ENCODE peak calls at places on chromosomes 16 and 17, in six cellular contexts. X, R, C, K, P and T are unnamed samples.

GRCh38 chr16:85465328-85466307 is 147.5 kb upstream of the GSE1 start:
- DNase-seq in R (no peak), P (no peak), C (peak), K (peak), X (peak), T (no peak)

GRCh38 chr16:66408181-66409048 is 18.7 kb upstream of the BEAN1 start:
- DNase-seq in P (no peak), R (peak), X (no peak), K (peak), C (peak), T (peak)

GRCh38 chr17:80474933-80475915 is 1.2 kb downstream of the NPTX1 start:
- DNase-seq in P (no peak), C (no peak), X (no peak), K (no peak), R (no peak), T (no peak)

GRCh38 chr16:89115216-89115949 is 21.7 kb downstream of the ACSF3 start:
- DNase-seq in P (no peak), C (peak), R (peak), X (no peak), K (peak), T (no peak)

GRCh38 chr17:58308173-58308984 is 20.2 kb downstream of the TSPOAP1 start:
- DNase-seq in P (no peak), C (no peak), K (no peak), X (no peak), R (no peak), T (peak)

GRCh38 chr17:58335061-58335731 is 6.6 kb upstream of the TSPOAP1 start:
- DNase-seq in X (no peak), R (peak), K (peak), C (no peak), P (no peak), T (no peak)

GRCh38 chr16:66116163-66116792 is 250.2 kb upstream of the CDH5 start:
- DNase-seq in X (no peak), P (no peak), C (peak), K (no peak), R (no peak), T (no peak)

GRCh38 chr16:86046901-86047300 is 147.9 kb downstream of the IRF8 start:
- DNase-seq in C (no peak), R (peak), X (no peak), P (no peak), K (no peak), T (no peak)

GRCh38 chr16:89581045-89581695 is 5.6 kb downstream of the CPNE7 start:
- DNase-seq in P (no peak), C (peak), R (no peak), K (peak), X (no peak), T (no peak)

GRCh38 chr17:49229805-49230600 is 584 bp downstream of the PHOSPHO1 start:
- DNase-seq in K (no peak), X (no peak), R (no peak), P (no peak), C (no peak), T (peak)

GRCh38 chr17:83189013-83189672 is 109.7 kb downstream of the METRNL start:
- DNase-seq in R (no peak), K (no peak), C (no peak), P (no peak), X (no peak), T (no peak)

GRCh38 chr16:54779549-54779948 is 151.1 kb upstream of the IRX5 start:
- DNase-seq in X (no peak), P (no peak), K (no peak), R (no peak), C (no peak), T (no peak)

GRCh38 chr16:15952265-15952711 is 2.9 kb downstream of the ABCC1 start:
- DNase-seq in P (no peak), C (no peak), R (peak), K (peak), X (no peak), T (no peak)

DNA sequence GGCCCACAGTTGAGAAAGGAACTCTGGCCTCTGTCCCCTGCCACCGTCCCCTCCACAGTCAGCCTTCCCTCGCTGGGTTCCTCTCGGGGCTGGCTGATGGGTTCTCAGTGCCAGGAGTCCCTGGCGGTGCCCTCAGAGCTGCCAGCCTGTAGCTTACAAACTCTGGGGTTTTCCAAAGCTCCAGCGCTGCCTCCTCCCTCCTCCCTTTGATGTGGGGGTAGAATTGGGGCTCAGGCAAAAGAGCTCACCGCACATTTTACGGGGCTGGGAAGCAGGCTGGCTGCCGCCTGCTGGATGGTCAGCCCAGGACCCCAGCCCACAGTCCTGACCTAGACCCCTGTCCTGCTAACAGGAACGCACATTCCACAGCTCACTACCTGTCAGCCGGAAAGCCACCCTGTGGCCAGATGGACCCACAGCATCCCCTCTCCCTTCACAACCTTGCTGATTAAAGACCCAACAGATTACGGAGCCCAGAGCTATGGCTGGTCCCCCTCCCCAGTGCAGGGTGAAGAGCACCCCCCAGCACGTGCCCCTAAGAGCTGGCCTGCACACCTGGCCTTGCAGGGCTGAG is 6.0 kb downstream of the VASN start:
- DNase-seq in C (no peak), R (no peak), P (no peak), K (no peak), X (no peak), T (peak)
- H3K4me3 ChIP-seq in C (no peak), R (no peak), P (no peak), K (no peak), X (no peak), T (no peak)

GRCh38 chr17:64092111-64092510 is 37.8 kb downstream of the ERN1 start:
- DNase-seq in K (no peak), P (no peak), C (no peak), R (no peak), X (no peak), T (no peak)

GRCh38 chr17:64091116-64091515 is 38.8 kb downstream of the ERN1 start:
- DNase-seq in R (no peak), K (no peak), X (no peak), C (peak), P (no peak), T (no peak)

GRCh38 chr17:64091571-64091970 is 38.4 kb downstream of the ERN1 start:
- DNase-seq in C (no peak), R (no peak), P (no peak), X (no peak), K (no peak), T (no peak)

GRCh38 chr17:64094412-64094811 is 35.5 kb downstream of the ERN1 start:
- DNase-seq in R (no peak), C (no peak), P (no peak), X (no peak), K (no peak), T (no peak)

GRCh38 chr17:64092952-64093451 is 36.9 kb downstream of the ERN1 start:
- DNase-seq in C (no peak), R (no peak), P (no peak), X (peak), K (no peak), T (no peak)
- H3K4me3 ChIP-seq in C (no peak), R (no peak), P (no peak), X (no peak), K (no peak), T (no peak)

DNA sequence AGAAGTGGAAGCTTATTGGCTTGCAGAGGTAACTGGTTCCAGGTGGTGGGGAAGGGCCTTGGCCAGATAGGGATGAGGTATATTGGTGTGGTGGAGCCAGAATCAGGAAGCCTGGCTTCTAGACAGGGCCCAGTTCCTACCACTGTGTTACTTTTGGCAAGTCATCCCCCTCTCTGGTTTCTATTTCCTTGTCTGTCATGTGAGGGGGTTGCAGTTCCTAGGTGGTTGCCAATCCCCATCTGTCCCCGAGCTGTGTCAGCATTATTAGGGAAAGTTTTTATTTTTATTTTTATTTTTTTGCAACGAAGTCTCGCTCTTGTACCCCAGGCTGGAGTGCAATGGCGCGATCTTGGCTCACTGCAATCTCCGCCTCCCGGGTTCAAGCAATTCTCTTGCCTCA is 3.0 kb downstream of the SMCR8 start:
- DNase-seq in X (no peak), C (no peak), K (no peak), R (no peak), P (no peak), T (no peak)
- H3K4me3 ChIP-seq in X (no peak), C (no peak), K (no peak), R (peak), P (no peak), T (no peak)

GRCh38 chr16:14608111-14608566 is 21.9 kb downstream of the PARN start:
- DNase-seq in K (no peak), R (no peak), X (no peak), C (no peak), P (no peak), T (no peak)

GRCh38 chr16:14609716-14610115 is 20.3 kb downstream of the PARN start:
- DNase-seq in C (no peak), K (no peak), X (no peak), R (no peak), P (no peak), T (no peak)

GRCh38 chr16:14611660-14612059 is 18.4 kb downstream of the PARN start:
- DNase-seq in R (no peak), K (no peak), P (no peak), X (no peak), C (no peak), T (no peak)

GRCh38 chr16:14606102-14606501 is 24.0 kb downstream of the PARN start:
- DNase-seq in C (no peak), K (no peak), R (no peak), P (no peak), X (no peak), T (no peak)

DNA sequence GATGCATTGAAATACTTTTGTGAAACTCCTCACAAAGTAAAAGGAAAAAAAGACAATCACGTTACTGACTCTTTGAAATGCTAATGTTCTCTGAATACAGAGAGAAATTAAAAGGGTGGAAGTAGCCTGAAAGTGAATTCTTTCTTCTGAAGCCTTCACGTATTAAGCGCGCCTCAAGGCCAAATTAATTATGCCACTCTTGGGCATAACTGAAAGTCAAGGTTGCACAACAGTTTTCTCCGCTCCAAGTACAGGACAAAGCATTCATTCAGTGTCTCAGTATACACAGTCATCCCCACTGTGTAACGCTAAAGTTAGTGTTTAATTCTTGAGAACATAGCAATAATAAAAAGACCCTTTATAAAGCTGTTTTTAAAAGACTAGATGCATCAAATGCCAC is 21.5 kb downstream of the PARN start:
- DNase-seq in K (peak), C (no peak), P (no peak), R (no peak), X (no peak), T (no peak)
- H3K4me3 ChIP-seq in K (no peak), C (no peak), P (no peak), R (no peak), X (no peak), T (no peak)

GRCh38 chr17:35775039-35775438 is 14.4 kb downstream of the C17orf50 start:
- DNase-seq in K (no peak), X (no peak), R (no peak), C (no peak), P (no peak), T (no peak)

GRCh38 chr17:35774499-35774898 is 13.8 kb downstream of the C17orf50 start:
- DNase-seq in P (no peak), C (no peak), X (peak), R (no peak), K (peak), T (no peak)

GRCh38 chr17:35773674-35774425 is 13.2 kb downstream of the C17orf50 start:
- DNase-seq in X (no peak), C (no peak), R (no peak), P (no peak), K (no peak), T (no peak)

GRCh38 chr17:35773129-35773528 is 12.4 kb downstream of the C17orf50 start:
- DNase-seq in X (no peak), K (no peak), R (no peak), C (no peak), P (no peak), T (no peak)

DNA sequence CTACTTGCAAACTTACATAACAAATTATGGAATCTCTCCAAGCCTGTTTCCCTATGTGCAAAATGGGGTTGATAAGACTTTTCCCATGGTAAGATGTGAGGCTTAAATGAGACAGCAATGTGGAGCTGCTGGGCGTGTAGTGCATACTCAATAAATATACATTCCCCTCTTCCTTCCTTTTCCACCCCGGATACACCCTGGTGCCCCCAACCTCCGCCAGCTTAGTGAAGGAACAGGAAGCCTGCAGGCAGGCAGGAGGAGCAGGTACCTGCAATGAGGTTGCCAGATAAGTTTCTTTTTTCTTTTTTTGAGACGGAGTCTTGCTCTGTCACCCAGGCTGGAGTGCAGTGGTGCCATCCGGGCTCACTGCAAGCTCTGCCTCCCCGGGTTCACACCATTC is 14.9 kb downstream of the C17orf50 start:
- DNase-seq in P (no peak), K (no peak), R (no peak), X (no peak), C (no peak), T (no peak)
- H3K4me3 ChIP-seq in P (no peak), K (no peak), R (no peak), X (no peak), C (no peak), T (no peak)

DNA sequence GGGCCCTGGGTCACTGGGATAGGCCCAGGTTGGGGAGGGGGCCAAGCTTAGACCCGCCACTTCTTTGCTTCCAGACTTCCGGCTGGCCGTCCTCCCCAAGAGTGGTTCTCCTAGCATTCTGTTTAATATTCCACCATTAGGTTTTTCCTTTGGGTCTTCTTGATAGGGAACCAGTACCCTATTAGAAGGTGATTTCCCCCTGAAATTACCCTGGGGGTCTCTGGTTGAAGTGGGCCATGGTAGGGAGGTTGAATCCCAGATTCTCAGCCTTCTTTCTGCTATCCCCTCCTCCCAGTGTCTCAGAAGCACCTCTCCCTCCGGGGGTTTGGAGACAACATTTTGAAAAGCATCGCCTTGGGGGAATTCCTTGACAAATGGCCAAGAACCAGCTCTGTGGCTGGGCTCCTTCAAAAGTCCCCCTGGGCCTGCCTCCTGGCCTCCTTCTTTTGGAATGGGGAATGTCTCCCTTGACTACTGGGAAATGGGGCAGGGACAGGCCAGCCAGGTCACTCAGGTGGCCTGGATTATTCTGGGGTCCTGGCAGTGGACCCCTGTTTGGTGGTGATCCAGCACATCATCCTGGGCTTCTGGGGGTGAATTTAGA is 5.7 kb downstream of the LASP1 start:
- DNase-seq in P (no peak), X (no peak), R (no peak), K (no peak), C (no peak), T (no peak)
- H3K4me3 ChIP-seq in P (no peak), X (no peak), R (no peak), K (no peak), C (no peak), T (no peak)

GRCh38 chr17:9226130-9226793 is 205.0 kb downstream of the NTN1 start:
- DNase-seq in P (no peak), C (no peak), R (no peak), X (no peak), K (no peak), T (no peak)

GRCh38 chr17:9229160-9229825 is 208.0 kb downstream of the NTN1 start:
- DNase-seq in P (no peak), C (no peak), R (no peak), X (no peak), K (no peak), T (no peak)

GRCh38 chr17:9228408-9229159 is 207.3 kb downstream of the NTN1 start:
- DNase-seq in C (peak), K (peak), X (peak), R (peak), P (no peak), T (no peak)

GRCh38 chr17:9226794-9227135 is 205.5 kb downstream of the NTN1 start:
- DNase-seq in P (no peak), K (no peak), R (no peak), C (no peak), X (no peak), T (peak)

GRCh38 chr17:9227819-9228407 is 206.6 kb downstream of the NTN1 start:
- DNase-seq in C (no peak), R (no peak), P (no peak), K (no peak), X (no peak), T (no peak)
- H3K4me3 ChIP-seq in C (no peak), R (no peak), P (no peak), K (no peak), X (peak), T (no peak)

GRCh38 chr17:14330492-14330920 is 29.6 kb downstream of the HS3ST3B1 start:
- DNase-seq in P (no peak), X (no peak), K (no peak), R (no peak), C (no peak), T (peak)

GRCh38 chr17:14329900-14330491 is 29.1 kb downstream of the HS3ST3B1 start:
- DNase-seq in P (no peak), X (no peak), C (no peak), R (no peak), K (no peak), T (no peak)

GRCh38 chr17:14331982-14332298 is 31.1 kb downstream of the HS3ST3B1 start:
- DNase-seq in R (no peak), X (no peak), K (no peak), P (no peak), C (no peak), T (no peak)

GRCh38 chr17:14332331-14332730 is 31.4 kb downstream of the HS3ST3B1 start:
- DNase-seq in R (no peak), X (no peak), K (no peak), C (no peak), P (no peak), T (peak)

GRCh38 chr17:14331200-14331981 is 30.5 kb downstream of the HS3ST3B1 start:
- DNase-seq in K (no peak), X (no peak), P (no peak), C (no peak), R (peak), T (peak)
- H3K4me3 ChIP-seq in K (no peak), X (no peak), P (peak), C (no peak), R (no peak), T (peak)

GRCh38 chr17:28380572-28380907 is 9.0 kb downstream of the SARM1 start:
- DNase-seq in K (no peak), X (no peak), C (no peak), R (no peak), P (no peak), T (no peak)

GRCh38 chr17:28379814-28380571 is 8.5 kb downstream of the SARM1 start:
- DNase-seq in P (no peak), C (peak), K (no peak), X (no peak), R (no peak), T (no peak)

GRCh38 chr17:28385037-28385797 is 13.7 kb downstream of the SARM1 start:
- DNase-seq in K (no peak), P (no peak), R (no peak), C (no peak), X (no peak), T (peak)

GRCh38 chr17:28384281-28385036 is 13.0 kb downstream of the SARM1 start:
- DNase-seq in P (no peak), C (peak), R (peak), K (peak), X (no peak), T (peak)

DNA sequence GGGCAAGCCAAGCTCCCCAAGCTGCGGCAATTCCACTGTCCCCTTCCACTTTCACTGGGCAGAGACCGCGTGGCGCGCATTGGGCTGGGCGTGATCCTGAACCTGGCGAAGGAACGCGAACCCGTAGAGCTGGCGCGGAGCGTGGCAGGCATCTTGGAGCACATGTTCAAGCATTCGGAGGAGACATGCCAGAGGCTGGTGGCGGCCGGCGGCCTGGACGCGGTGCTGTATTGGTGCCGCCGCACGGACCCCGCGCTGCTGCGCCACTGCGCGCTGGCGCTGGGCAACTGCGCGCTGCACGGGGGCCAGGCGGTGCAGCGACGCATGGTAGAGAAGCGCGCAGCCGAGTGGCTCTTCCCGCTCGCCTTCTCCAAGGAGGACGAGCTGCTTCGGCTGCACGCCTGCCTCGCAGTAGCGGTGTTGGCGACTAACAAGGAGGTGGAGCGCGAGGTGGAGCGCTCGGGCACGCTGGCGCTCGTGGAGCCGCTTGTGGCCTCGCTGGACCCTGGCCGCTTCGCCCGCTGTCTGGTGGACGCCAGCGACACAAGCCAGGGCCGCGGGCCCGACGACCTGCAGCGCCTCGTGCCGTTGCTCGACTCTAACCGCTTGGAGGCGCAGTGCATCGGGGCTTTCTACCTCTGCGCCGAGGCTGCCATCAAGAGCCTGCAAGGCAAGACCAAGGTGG is 9.8 kb downstream of the SARM1 start:
- DNase-seq in K (no peak), C (peak), X (no peak), R (peak), P (peak), T (peak)
- H3K4me3 ChIP-seq in K (no peak), C (no peak), X (no peak), R (no peak), P (peak), T (peak)